ENCODE peak calls at places on chromosomes 16 and 17, in five cellular contexts. T is IMR-90, P is psoas muscle, S is colonic mucosa, W is RWPE1. E is an unnamed sample.

GRCh38 chr17:80071116-80071980 is 30.0 kb upstream of the GAA start:
- DNase-seq in T (peak), P (peak), S (peak), W (no peak), E (no peak)

GRCh38 chr17:6648181-6648580 is 3.2 kb downstream of the MED31 start:
- DNase-seq in T (no peak), P (no peak), S (no peak), W (no peak), E (no peak)

GRCh38 chr16:87897563-87898505 is 28.5 kb upstream of the SLC7A5 start:
- DNase-seq in T (no peak), P (no peak), S (no peak), W (no peak), E (no peak)

GRCh38 chr17:27494192-27495091 is 38.2 kb downstream of the KSR1 start:
- DNase-seq in T (peak), P (peak), S (peak), W (peak), E (peak)

GRCh38 chr17:58052951-58053715 is 30.1 kb upstream of the DYNLL2 start:
- DNase-seq in T (no peak), P (no peak), S (no peak), W (no peak), E (no peak)

GRCh38 chr16:11609474-11610120 is 22.9 kb upstream of the LITAF start:
- DNase-seq in T (no peak), P (no peak), S (no peak), W (no peak), E (no peak)

GRCh38 chr16:24844101-24845030 is 1.4 kb upstream of the SLC5A11 start:
- DNase-seq in T (peak), P (no peak), S (peak), W (peak), E (no peak)

GRCh38 chr17:74862108-74862901 is 2.6 kb upstream of the GRIN2C start:
- DNase-seq in T (peak), P (peak), S (peak), W (no peak), E (no peak)

GRCh38 chr17:39195568-39196160 is 1.8 kb downstream of the CACNB1 start:
- DNase-seq in T (no peak), P (no peak), S (no peak), W (no peak), E (no peak)

GRCh38 chr17:560379-560935 is 154.2 kb downstream of the VPS53 start:
- DNase-seq in T (peak), P (no peak), S (no peak), W (peak), E (no peak)

GRCh38 chr17:16439303-16439791 is 24.0 kb downstream of the TRPV2 start:
- DNase-seq in T (no peak), P (no peak), S (peak), W (no peak), E (no peak)

GRCh38 chr17:46922804-46923635 is at the start of gene GOSR2:
- DNase-seq in T (peak), P (peak), S (peak), W (peak), E (peak)

GRCh38 chr16:66474750-66475199 is 47.7 kb downstream of the BEAN1 start:
- DNase-seq in T (no peak), P (no peak), S (no peak), W (no peak), E (no peak)

GRCh38 chr17:73589096-73589980 is 54.9 kb downstream of the SDK2 start:
- DNase-seq in T (no peak), P (no peak), S (no peak), W (no peak), E (no peak)

GRCh38 chr17:79948918-79949645 is 86.6 kb downstream of the TBC1D16 start:
- DNase-seq in T (no peak), P (no peak), S (no peak), W (no peak), E (no peak)

GRCh38 chr17:79934653-79934970 is 95.4 kb upstream of the CBX4 start:
- DNase-seq in T (no peak), P (no peak), S (no peak), W (no peak), E (no peak)

GRCh38 chr16:67240506-67240905 is 6.8 kb downstream of the FHOD1 start:
- DNase-seq in T (peak), P (no peak), S (no peak), W (no peak), E (no peak)

GRCh38 chr16:88502776-88503280 is 49.7 kb downstream of the ZFPM1 start:
- DNase-seq in T (no peak), P (no peak), S (no peak), W (no peak), E (no peak)

GRCh38 chr17:6526362-6527152 is 29.8 kb downstream of the PITPNM3 start:
- DNase-seq in T (peak), P (no peak), S (no peak), W (no peak), E (no peak)

DNA sequence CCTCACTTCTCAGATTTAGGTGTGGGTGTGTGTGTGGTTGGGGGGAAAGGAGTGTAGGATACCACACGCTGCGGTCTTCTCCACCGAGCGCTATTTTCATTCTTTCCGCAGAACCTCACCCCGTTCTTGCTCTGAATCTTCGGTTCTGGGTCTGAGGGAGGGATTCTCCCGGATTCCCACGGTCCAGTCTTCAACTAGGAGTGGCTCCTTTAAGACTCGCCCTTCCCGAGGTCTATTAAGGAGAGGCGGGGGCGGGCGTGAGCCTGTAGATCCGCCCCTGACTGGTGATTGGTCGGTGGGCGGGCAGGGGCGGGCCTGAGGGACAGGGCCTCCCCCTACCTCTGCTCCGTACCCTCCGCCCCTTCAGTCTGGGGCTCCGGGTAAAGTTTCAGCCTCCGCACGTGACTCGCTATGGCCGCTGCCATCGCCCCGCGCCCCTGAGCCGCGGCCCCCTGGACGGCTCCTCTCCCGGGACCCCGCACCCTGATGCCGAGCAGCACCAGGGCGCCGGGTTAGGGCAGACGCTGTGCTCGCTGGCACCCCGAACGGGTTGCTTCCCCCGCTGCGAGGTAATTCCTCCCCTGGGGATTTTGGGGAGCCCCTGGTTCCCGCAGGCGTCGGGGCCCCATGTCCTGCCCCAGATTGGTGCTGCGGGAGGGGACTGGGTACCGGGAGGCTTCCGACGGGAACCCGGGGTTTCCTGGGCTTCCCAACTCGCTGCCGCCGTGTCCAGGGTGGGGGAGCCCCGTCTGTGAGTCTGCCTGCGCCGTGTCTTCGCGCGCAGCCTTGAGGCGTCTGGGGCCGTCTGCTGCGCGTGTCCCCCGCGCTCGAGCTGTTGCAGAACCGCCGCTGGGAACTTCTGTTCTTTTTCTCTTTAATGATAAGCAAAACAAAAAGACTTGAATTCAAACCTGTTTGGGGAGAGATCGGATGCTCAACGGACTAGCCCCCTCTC is 9.2 kb downstream of the RARA start:
- DNase-seq in T (peak), P (peak), S (peak), W (peak), E (peak)
- H3K27ac ChIP-seq in T (peak), P (peak), S (peak), W (peak), E (peak)

DNA sequence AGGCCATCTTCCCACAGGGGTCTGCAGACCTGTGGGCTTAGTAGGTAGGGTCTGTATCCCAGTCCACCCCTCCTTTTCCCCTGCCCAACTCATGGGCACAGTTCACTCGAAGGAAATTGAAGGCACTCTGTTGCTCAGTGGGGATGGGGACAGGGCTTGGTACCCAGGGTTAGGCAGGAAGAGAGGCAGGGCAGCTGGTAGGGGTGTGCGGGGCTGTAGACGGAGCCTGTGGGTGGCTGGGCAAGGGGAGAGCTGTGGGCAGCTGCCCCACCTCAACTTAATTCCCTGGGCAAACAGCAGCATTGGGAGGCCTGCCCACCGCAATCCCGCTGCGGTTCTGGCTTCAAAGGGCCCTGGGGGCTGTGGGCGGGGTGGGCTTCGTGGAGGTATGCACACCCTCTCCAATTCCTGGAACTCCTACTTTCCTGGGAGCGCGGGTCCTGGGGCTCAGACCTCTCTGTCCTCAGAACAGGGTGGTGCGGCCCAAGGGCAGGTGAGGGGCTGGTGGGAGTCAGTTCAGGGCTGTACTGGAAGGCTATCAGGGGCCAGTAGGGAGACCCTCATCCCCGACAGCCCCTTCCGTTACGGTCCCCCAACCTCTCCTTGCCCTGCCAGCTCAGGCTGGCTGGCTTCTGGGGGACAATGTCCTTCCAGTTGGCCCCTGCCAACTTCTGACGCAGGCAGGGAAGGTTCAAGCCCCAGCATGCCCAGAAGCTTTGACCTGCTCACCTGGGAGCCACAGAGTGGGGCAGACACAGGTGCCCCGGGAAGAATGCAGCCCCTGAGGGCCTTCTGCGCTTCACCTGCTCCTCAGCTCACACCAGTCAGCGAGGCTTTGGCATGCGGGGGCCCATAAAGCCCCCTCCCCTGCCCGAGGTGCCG is 9.1 kb downstream of the FOXJ1 start:
- DNase-seq in T (no peak), P (no peak), S (no peak), W (peak), E (no peak)
- H3K27ac ChIP-seq in T (no peak), P (no peak), S (no peak), W (no peak), E (no peak)

GRCh38 chr17:43531082-43531378 is 15.1 kb downstream of the ETV4 start:
- DNase-seq in T (no peak), P (no peak), S (no peak), W (no peak), E (no peak)
- H3K27ac ChIP-seq in T (peak), P (peak), S (no peak), W (peak), E (peak)

DNA sequence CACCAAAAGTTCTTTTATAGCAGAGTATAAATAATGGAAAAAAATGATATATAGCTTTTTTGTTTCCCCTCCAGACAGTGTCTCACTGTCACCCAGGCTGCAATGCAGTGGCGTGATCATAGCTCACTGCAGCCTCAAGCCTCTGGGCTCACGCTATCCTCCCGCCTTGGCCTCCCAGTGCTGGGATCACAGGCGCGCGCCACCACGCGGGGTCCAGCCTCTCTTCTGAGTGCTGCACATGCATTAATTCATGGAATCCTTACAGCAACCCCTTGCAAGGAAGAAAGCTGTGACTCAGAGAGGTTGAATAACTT is 18.0 kb upstream of the ZNF629 start:
- DNase-seq in T (no peak), P (no peak), S (peak), W (no peak), E (no peak)
- H3K27ac ChIP-seq in T (peak), P (peak), S (peak), W (peak), E (peak)

GRCh38 chr17:64343071-64343774 is 47.4 kb downstream of the PECAM1 start:
- DNase-seq in T (no peak), P (no peak), S (no peak), W (no peak), E (no peak)
- H3K27ac ChIP-seq in T (no peak), P (peak), S (peak), W (peak), E (no peak)

GRCh38 chr16:69771651-69771967 is 9.5 kb downstream of the WWP2 start:
- DNase-seq in T (no peak), P (no peak), S (no peak), W (no peak), E (no peak)

GRCh38 chr16:69775535-69775934 is 13.4 kb downstream of the WWP2 start:
- DNase-seq in T (no peak), P (no peak), S (no peak), W (no peak), E (no peak)

GRCh38 chr16:69769404-69769803 is 7.3 kb downstream of the WWP2 start:
- DNase-seq in T (no peak), P (no peak), S (no peak), W (no peak), E (no peak)

GRCh38 chr16:69772560-69773254 is 10.6 kb downstream of the WWP2 start:
- DNase-seq in T (no peak), P (no peak), S (no peak), W (no peak), E (no peak)

DNA sequence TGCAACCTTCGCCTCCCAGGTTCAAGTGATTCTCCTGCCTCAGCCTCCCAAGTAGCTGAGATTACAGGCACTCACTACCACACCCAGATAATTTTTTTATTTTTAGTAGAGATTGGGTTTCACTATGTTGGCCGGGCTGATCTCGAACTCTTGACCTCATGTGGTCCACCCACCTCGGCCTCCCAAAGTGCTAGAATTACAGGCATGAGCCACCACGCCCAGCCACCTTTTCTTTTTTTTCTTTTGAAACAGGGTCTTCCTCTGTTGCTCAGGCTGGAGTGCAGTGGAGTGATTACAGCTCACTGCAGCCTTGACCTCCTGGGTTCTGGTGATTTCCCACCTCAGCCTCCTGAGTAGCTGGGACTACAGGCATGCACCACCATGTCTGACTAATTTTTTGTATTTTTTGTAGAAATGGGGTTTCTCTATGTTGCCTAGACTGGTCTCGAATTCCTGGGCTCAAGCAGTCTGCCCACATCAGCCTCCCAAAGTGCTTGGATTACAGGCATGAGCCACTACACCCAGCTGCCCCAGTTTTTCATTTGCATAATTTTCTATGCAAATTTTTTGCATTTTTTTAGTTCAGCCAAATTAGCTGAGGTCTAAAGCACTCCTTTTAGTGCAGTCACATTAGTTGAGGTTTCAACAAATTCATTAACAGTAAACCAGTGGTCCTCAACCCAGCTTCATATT is 11.3 kb downstream of the WWP2 start:
- DNase-seq in T (no peak), P (no peak), S (no peak), W (no peak), E (no peak)
- H3K27ac ChIP-seq in T (no peak), P (no peak), S (no peak), W (no peak), E (no peak)

DNA sequence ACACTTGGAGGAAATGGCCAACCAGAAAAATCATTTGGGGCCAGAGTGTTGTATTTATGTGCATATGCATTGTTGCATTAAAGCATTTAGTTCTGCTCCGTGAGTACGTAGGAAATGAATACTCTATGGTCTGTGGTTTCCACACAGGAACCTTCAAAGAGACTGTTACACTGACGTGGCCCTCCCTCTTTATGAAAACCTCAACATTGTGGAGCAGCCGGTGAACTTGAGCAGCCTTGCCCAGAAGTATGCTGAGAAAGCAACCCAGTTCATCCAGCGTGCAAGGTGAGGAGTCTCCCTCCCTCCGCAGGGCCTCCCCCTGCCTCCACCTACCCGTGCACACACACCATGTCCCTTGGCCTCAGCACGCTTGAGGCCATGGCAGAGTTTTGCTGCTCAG is 65.2 kb downstream of the ARSG start:
- DNase-seq in T (no peak), P (no peak), S (peak), W (no peak), E (no peak)
- H3K27ac ChIP-seq in T (no peak), P (no peak), S (no peak), W (no peak), E (no peak)

GRCh38 chr16:57240872-57241271 is 4.2 kb upstream of the ARL2BP start:
- DNase-seq in T (no peak), P (no peak), S (no peak), W (no peak), E (no peak)

GRCh38 chr16:57244463-57244766 is 644 bp upstream of the ARL2BP start:
- DNase-seq in T (no peak), P (no peak), S (no peak), W (no peak), E (peak)

GRCh38 chr16:57242650-57243049 is 2.4 kb upstream of the ARL2BP start:
- DNase-seq in T (no peak), P (no peak), S (no peak), W (no peak), E (no peak)

GRCh38 chr16:57245472-57246113 is 534 bp downstream of the ARL2BP start:
- DNase-seq in T (no peak), P (peak), S (peak), W (peak), E (no peak)

GRCh38 chr16:57244767-57245471 is at the start of gene ARL2BP:
- DNase-seq in T (peak), P (peak), S (peak), W (peak), E (peak)
- H3K27ac ChIP-seq in T (peak), P (peak), S (peak), W (peak), E (peak)

DNA sequence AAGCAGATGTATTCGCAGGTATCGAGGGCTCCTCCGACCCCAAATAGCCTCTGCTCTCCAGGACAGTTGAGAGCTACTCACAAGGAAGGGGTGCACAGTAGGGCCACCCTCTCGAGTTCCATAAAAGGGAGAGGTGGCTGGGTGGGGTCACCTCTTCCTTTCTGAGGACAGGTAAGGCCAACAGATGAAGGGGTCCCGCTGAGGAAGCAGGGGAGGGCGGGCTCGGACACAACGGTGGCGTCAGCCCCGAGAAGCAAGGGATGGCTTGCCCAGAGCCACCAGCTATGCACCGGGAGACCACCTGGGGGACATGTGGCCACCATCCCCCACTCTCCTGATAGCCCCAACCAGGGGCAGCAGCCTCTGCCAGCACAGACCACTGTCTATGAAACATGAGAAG is 15.1 kb upstream of the CYTH1 start:
- DNase-seq in T (no peak), P (no peak), S (no peak), W (no peak), E (no peak)
- H3K27ac ChIP-seq in T (peak), P (no peak), S (no peak), W (peak), E (no peak)

GRCh38 chr16:57060323-57061083 is 31.9 kb upstream of the CPNE2 start:
- DNase-seq in T (no peak), P (no peak), S (no peak), W (no peak), E (no peak)
- H3K27ac ChIP-seq in T (no peak), P (peak), S (no peak), W (peak), E (peak)